ENCODE peak calls at places on chromosomes 3 and 15, in six cellular contexts. X is H1, T is GM12891, J is HepG2, H is K562, K is GM12878. A is an unnamed sample.

GRCh38 chr3:141275032-141275422 is 43.4 kb downstream of the PXYLP1 start:
- DNase-seq in J (peak; percentile 24), T (no peak), K (no peak), H (no peak), X (no peak), A (no peak)

GRCh38 chr3:127289646-127290575 is 2.1 kb upstream of the PRR20G start:
- DNase-seq in H (no peak), T (no peak), K (no peak), X (no peak), J (no peak), A (no peak)

GRCh38 chr3:65873869-65874268 is 164.8 kb downstream of the MAGI1 start:
- DNase-seq in T (no peak), J (no peak), H (no peak), X (no peak), K (no peak), A (no peak)

GRCh38 chr3:129058441-129059194 is 2.0 kb upstream of the GP9 start:
- DNase-seq in H (no peak), T (no peak), K (peak; percentile 48), J (no peak), X (no peak), A (no peak)

GRCh38 chr15:92097473-92098178 is 244.1 kb downstream of the SLCO3A1 start:
- DNase-seq in K (peak; percentile 20), J (peak; percentile 30), H (peak; percentile 51), T (no peak), X (no peak), A (no peak)

GRCh38 chr15:38474155-38474757 is 20.3 kb downstream of the FAM98B start:
- DNase-seq in T (no peak), K (peak; percentile 33), J (peak; percentile 63), X (no peak), H (peak; percentile 35), A (no peak)

GRCh38 chr15:60760646-60761504 is 281.9 kb upstream of the ICE2 start:
- DNase-seq in T (no peak), K (no peak), J (no peak), X (no peak), H (no peak), A (no peak)

GRCh38 chr15:55993111-55993803 is at the start of gene NEDD4:
- DNase-seq in X (no peak), K (peak; percentile 23), J (peak; percentile 76), T (peak; percentile 83), H (peak; percentile 89), A (peak; percentile 81)

GRCh38 chr15:72599855-72600464 is 54.5 kb upstream of the GOLGA6B start:
- DNase-seq in H (peak; percentile 55), T (peak; percentile 17), K (no peak), X (no peak), J (peak; percentile 37), A (no peak)

GRCh38 chr3:264394-265156 is 68.0 kb downstream of the CHL1 start:
- DNase-seq in J (peak; percentile 99), X (no peak), K (no peak), H (no peak), T (no peak), A (no peak)

DNA sequence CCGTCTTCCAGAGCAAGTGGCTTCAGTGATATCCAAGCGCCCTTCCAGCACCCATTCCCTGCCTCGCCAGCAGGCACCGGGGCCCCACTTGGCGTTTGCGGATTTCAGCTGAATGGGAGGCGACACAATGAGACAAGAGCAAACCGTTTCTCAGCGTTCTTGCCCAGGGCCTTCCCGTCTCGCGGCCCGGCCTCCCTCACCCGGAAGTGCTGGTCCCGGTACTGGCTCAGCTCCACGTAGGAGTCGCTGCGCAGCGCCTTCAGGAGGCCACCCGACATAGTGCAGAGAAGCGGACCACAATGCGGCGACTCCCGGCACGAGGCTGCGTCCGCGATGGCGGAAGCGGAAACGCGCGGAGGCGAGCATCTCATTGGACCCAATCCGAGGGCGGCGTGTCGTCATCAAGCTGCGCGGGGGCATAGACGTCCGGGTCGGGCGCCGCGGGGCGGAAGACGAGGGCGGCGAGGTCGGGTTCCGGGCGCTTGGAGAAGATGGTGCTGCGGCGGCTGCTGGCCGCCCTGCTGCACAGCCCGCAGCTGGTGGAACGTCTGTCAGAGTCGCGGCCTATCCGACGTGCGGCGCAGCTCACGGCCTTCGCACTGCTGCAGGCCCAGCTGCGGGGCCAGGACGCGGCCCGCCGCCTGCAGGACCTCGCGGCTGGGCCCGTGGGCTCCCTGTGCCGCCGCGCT is at the start of gene NCBP2:
- DNase-seq in J (peak; percentile 95), K (peak; percentile 95), X (peak; percentile 94), T (peak; percentile 92), H (peak; percentile 95), A (peak; percentile 91)
- TF ChIP-seq POLR2A in J (peak; percentile 84), K (peak; percentile 97), X (peak; percentile 84), T (peak; percentile 95), H (peak; percentile 94), A (peak; percentile 96)

DNA sequence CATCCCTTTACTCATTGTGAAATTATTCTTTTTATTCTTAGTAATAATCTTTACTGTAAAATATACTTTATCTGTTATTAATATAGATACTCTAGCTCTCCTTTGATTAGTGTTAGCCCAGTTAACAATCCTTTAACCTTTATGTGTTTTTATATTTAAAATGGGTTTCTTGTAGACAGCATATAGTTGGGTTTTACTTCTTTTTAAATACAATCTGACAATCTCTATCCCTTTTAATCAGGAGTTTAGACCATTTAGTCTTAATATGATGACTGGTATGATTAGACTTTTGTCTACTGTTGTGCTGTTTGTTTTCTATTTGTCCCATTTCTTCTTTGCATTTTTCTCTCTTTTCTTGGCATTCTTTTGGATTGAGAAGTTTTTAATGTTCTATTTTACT is 30.1 kb downstream of the GLCE start:
- DNase-seq in T (no peak), J (no peak), K (no peak), X (no peak), H (no peak), A (no peak)
- TF ChIP-seq TAF1 in T (no peak), J (no peak), K (no peak), X (no peak), H (no peak), A (no peak)

DNA sequence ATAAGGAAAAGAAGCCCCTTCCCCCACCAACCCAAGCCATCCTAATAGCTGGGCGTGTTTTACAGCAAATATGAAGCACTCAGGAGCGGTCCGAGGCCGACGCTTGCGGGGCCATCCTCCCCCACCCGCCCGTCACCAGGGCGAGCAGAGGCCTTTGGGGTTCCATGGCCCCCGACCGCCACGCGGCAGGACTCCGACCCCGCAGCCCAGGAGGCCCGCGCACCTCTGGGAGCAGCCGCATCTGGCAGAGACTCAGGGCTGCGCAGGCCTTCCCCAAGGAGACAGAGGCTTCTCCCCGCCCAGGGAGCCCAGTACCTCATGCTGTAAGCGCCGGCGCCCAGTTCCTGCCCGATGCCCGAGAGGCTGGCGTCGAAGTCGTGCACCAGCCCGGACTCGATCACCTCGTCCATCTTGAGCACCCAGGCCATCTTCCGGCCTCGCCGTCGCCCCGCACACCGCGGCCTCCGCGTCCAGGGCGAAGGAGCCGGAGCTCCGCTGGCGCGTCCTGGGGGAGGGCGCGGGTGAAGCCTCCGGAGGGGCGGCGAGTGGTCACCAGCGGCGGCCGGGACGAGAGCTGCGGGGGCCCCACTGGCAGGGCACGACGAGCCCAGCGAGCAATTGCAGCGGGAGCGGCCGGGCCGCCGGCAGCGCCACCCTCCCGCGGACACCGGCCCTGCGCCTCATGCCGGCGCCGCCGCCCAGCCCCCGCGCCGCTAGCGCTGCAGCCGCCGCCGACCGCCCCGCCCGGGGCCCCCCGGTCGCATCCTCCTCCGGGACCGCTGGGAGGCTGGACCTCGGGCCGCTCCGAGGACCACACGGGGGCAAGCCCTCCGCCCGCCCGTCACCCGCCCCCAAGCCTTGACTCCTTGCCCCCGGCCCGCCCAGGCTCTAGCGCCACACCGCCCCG is 531 bp downstream of the UBP1 start:
- DNase-seq in T (peak; percentile 16), X (no peak), K (no peak), J (peak; percentile 21), H (peak; percentile 81), A (peak; percentile 28)
- TF ChIP-seq POLR2A in T (peak; percentile 71), X (no peak), K (peak; percentile 86), J (no peak), H (peak; percentile 62), A (peak; percentile 73)

GRCh38 chr3:172520332-172520831 is 2.8 kb downstream of the TNFSF10 start:
- DNase-seq in X (no peak), T (no peak), J (no peak), K (peak; percentile 53), H (no peak), A (no peak)
- TF ChIP-seq TAF1 in X (no peak), T (no peak), J (no peak), K (no peak), H (no peak), A (no peak)

DNA sequence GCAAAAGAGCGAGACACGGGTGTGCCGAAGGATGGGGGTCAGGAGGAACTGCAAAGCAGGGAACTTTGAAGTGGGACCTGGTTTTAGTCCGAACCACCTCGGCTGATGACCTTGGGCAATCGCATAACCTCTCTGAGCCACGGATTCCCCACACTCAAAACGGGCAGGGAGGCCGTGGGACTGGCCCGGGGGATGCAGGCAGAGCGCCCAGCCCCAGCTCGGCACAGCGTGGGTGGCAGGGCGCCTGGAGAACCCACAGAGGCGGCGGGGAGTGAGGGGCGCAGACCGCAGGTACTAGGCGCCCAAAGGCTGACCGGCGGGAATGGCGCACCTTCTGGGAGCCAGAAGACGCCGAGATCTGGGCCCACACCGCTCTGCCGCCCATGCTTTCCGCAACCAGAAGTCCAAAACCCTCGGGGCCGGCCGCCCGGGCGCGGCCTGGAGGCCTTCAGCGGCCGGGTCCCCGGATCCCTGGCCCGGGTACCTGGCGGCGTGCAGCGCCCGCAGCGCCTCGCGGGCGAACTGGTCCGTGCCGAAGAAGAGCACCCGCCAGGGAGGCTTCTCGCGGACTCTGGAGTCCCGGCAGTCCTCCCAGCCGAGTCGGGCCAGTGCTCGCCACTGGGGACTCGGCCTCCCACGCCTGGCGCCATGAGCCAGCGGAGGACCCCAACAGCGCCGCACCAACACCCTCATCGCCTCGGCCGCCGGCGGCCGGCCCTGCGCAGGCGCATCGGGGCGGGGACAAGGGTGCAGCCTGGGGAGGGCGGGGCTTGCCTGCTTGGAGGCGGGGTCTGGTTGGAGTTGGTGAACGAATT is at the start of gene MTFMT:
- DNase-seq in X (no peak), T (peak; percentile 97), H (peak; percentile 98), K (no peak), J (peak; percentile 68), A (peak; percentile 97)
- TF ChIP-seq POLR2A in X (peak; percentile 89), T (peak; percentile 74), H (peak; percentile 91), K (peak; percentile 94), J (peak; percentile 83), A (peak; percentile 86)

DNA sequence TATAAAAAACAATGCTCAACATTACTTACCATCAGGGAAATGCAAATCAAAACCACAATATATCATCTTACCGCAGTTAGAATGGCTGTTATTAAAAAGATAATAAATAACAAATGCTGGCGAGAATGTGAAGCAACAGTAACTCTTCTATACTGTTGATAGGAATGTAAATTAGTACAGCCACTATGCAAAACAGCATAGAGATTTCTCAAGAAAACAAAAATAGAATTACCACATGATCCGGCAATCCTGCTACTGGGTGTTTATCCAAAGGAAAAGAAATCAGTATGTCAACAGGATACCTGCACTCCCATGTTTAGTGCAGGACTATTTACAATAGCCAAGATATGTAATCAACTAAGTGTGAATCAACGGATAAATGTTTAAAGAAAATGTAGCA is 48.1 kb downstream of the ADAM10 start:
- DNase-seq in T (no peak), K (no peak), X (no peak), J (no peak), H (no peak), A (no peak)
- TF ChIP-seq TAF1 in T (no peak), K (no peak), X (no peak), J (no peak), H (no peak), A (no peak)

GRCh38 chr15:75578948-75579908 is at the start of gene PTPN9:
- DNase-seq in J (peak; percentile 66), K (no peak), T (peak; percentile 68), H (peak; percentile 89), X (peak; percentile 69), A (peak; percentile 61)
- TF ChIP-seq POLR2A in J (peak; percentile 28), K (peak; percentile 76), T (peak; percentile 58), H (peak; percentile 69), X (peak; percentile 47), A (peak; percentile 65)

GRCh38 chr15:63430766-63431451 is 49.3 kb upstream of the CA12 start:
- DNase-seq in X (no peak), K (no peak), H (no peak), T (no peak), J (no peak), A (no peak)
- TF ChIP-seq TAF1 in X (no peak), K (no peak), H (no peak), T (no peak), J (no peak), A (no peak)